ENCODE peak calls at places on chromosomes 12 and 14, in eight cellular contexts. V, H, D, G, C, W, U and M are unnamed samples.

GRCh38 chr14:29716150-29716549 is 211.5 kb downstream of the PRKD1 start:
- DNase-seq in V (no peak), H (no peak), D (peak; percentile 54), G (no peak), C (no peak), W (no peak), U (no peak), M (no peak)

GRCh38 chr14:69137456-69138188 is 15.3 kb downstream of the DCAF5 start:
- DNase-seq in V (no peak), H (no peak), D (peak; percentile 37), G (no peak), C (no peak), W (no peak), U (no peak), M (no peak)

GRCh38 chr12:16531623-16532022 is 74.3 kb downstream of the LMO3 start:
- DNase-seq in V (no peak), H (no peak), D (no peak), G (no peak), C (no peak), W (no peak), U (no peak), M (peak; percentile 44)

GRCh38 chr12:115394498-115395220 is 710.7 kb upstream of the TBX3 start:
- DNase-seq in V (no peak), H (peak; percentile 51), D (peak; percentile 55), G (no peak), C (no peak), W (no peak), U (no peak), M (peak; percentile 17)

GRCh38 chr12:56684745-56685369 is 3.2 kb downstream of the PTGES3 start:
- DNase-seq in V (no peak), H (peak; percentile 19), D (no peak), G (peak; percentile 9), C (peak; percentile 27), W (peak; percentile 34), U (no peak), M (no peak)

GRCh38 chr12:71780207-71780822 is 25.7 kb downstream of the RAB21 start:
- DNase-seq in V (peak; percentile 55), H (peak; percentile 63), D (peak; percentile 50), G (no peak), C (peak; percentile 39), W (peak; percentile 63), U (no peak), M (peak; percentile 41)

GRCh38 chr12:644818-645552 is 18.3 kb downstream of the NINJ2 start:
- DNase-seq in V (no peak), H (no peak), D (no peak), G (no peak), C (no peak), W (no peak), U (no peak), M (no peak)

GRCh38 chr14:84453541-84453940 is 1076.4 kb upstream of the FLRT2 start:
- DNase-seq in V (no peak), H (no peak), D (no peak), G (no peak), C (no peak), W (no peak), U (no peak), M (no peak)

GRCh38 chr14:97251423-97252155 is 454.4 kb downstream of the VRK1 start:
- DNase-seq in V (no peak), H (peak; percentile 39), D (no peak), G (no peak), C (no peak), W (peak; percentile 31), U (no peak), M (no peak)

GRCh38 chr12:79566452-79566851 is 124.3 kb downstream of the PAWR start:
- DNase-seq in V (peak; percentile 24), H (peak; percentile 57), D (peak; percentile 24), G (no peak), C (no peak), W (no peak), U (no peak), M (peak; percentile 93)

GRCh38 chr14:75401356-75401755 is 26.5 kb upstream of the JDP2 start:
- DNase-seq in V (no peak), H (no peak), D (peak; percentile 8), G (peak; percentile 81), C (no peak), W (no peak), U (no peak), M (no peak)

GRCh38 chr14:24662753-24663152 is 28.8 kb upstream of the GZMB start:
- DNase-seq in V (no peak), H (no peak), D (no peak), G (no peak), C (no peak), W (peak; percentile 97), U (no peak), M (no peak)

GRCh38 chr12:42691991-42692557 is 102.5 kb upstream of the PRICKLE1 start:
- DNase-seq in V (no peak), H (no peak), D (no peak), G (no peak), C (peak; percentile 66), W (peak; percentile 46), U (no peak), M (no peak)

GRCh38 chr12:110174373-110174996 is 50.3 kb downstream of the IFT81 start:
- DNase-seq in V (no peak), H (no peak), D (no peak), G (no peak), C (no peak), W (no peak), U (no peak), M (no peak)

GRCh38 chr12:117875652-117876491 is 92.9 kb downstream of the KSR2 start:
- DNase-seq in V (no peak), H (no peak), D (peak; percentile 3), G (no peak), C (no peak), W (peak; percentile 41), U (no peak), M (no peak)

GRCh38 chr14:95255487-95255886 is 64.2 kb downstream of the CLMN start:
- DNase-seq in V (peak; percentile 76), H (no peak), D (peak; percentile 1), G (no peak), C (peak; percentile 38), W (peak; percentile 81), U (peak; percentile 84), M (peak; percentile 83)

GRCh38 chr12:2588345-2588744 is 206.4 kb upstream of the FKBP4 start:
- DNase-seq in V (no peak), H (no peak), D (no peak), G (no peak), C (no peak), W (peak; percentile 5), U (no peak), M (no peak)

GRCh38 chr12:109771746-109772621 is 58.4 kb downstream of the FAM222A start:
- DNase-seq in V (no peak), H (no peak), D (no peak), G (no peak), C (no peak), W (no peak), U (no peak), M (no peak)

GRCh38 chr12:2288875-2289274 is 236.1 kb downstream of the CACNA1C start:
- DNase-seq in V (no peak), H (no peak), D (no peak), G (no peak), C (no peak), W (no peak), U (no peak), M (no peak)

GRCh38 chr12:62621239-62621638 is 154.6 kb downstream of the MON2 start:
- DNase-seq in V (no peak), H (no peak), D (no peak), G (no peak), C (no peak), W (no peak), U (no peak), M (peak; percentile 66)

GRCh38 chr12:1186298-1186697 is 195.3 kb downstream of the ERC1 start:
- DNase-seq in V (no peak), H (peak; percentile 22), D (no peak), G (no peak), C (no peak), W (no peak), U (no peak), M (no peak)

GRCh38 chr14:20680843-20681347 is 3.5 kb upstream of the RNASE4 start:
- DNase-seq in V (no peak), H (peak; percentile 80), D (no peak), G (no peak), C (peak; percentile 84), W (no peak), U (no peak), M (no peak)
- H3K4me3 ChIP-seq in V (peak overlapping the region; percentile 74), H (peak overlapping the region; percentile 85), D (peak overlapping the region; percentile 65), G (peak overlapping the region; percentile 79), C (peak overlapping the region; percentile 67), W (peak overlapping the region; percentile 66), U (peak overlapping the region; percentile 32), M (peak overlapping the region; percentile 74)

DNA sequence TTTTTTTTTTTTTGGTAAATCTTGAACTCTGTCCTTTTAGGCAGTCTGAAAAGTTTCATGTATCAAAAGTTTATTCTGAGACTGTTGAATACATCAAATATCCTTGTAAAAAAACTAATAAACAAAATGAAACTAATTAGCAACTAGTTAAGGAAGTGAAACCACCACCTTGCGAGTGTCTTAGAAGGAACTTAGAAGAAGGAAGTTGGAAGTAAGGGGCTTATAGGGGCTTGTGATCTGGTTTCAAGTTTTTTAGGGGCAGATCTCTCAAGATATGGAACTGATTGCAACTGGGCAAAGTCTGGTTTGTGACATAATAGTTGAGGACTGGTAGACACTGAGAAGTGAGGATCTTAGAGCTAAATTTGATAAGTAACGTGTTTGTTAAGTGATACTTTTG is 748.8 kb downstream of the C12orf50 start:
- DNase-seq in V (peak; percentile 53), H (no peak), D (no peak), G (no peak), C (peak; percentile 43), W (peak; percentile 48), U (no peak), M (no peak)
- TF ChIP-seq CTCF in V (no peak), H (no peak), D (no peak), G (no peak), C (no peak), W (no peak), U (no peak), M (no peak)

GRCh38 chr14:102817942-102818940 is 41.0 kb downstream of the TRAF3 start:
- DNase-seq in V (no peak), H (no peak), D (peak; percentile 54), G (no peak), C (no peak), W (no peak), U (no peak), M (peak; percentile 25)
- H3K4me3 ChIP-seq in V (no peak overlapping the region), H (no peak overlapping the region), D (no peak overlapping the region), G (no peak overlapping the region), C (no peak overlapping the region), W (no peak overlapping the region), U (no peak overlapping the region), M (no peak overlapping the region)

DNA sequence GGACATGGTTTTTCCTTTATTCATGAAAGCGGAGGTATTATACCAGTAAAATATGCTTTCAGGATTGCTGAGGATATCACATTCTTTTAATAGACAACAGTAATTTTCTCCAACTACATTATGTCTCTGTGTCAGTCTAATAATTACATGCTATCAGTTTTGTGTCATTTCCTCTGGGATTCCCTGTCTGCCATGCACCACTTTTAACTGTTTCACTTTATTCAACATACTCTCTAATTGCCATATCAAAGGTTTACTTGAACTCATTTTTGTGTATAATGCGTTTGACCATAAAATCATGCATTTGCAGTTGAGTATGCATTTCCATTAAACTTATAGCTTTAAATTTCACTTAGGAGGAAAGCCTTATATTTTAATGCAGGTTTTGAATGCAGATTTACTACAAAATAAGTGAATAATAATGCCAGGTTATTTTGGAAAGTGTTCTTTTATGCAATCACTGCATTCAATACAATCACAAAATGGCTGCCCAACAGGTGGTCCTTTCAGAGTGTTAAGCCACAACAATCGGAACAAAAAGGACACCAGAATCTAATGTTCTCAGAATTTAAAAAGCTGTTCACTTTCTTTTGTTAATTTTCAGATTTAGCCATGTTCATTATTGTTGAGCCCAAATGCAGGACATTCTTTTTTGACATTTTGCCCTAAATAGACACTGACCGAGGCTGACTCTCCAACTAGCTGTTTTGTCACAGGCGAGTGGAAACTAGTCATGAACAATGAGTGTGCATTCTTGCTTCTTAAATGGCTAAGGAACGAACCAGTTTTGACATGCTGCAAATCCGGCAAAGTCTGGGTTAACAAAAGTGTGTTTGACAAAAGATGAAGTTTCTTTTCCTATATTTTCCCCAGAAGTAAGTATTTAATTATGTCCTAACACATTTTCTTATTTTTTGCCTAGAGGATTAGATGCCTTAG is 40.9 kb downstream of the MBIP start:
- DNase-seq in V (no peak), H (no peak), D (no peak), G (no peak), C (no peak), W (no peak), U (no peak), M (peak; percentile 87)
- TF ChIP-seq CTCF in V (no peak), H (no peak), D (no peak), G (no peak), C (no peak), W (no peak), U (no peak), M (no peak)